ENCODE peak calls at places on chromosomes 3 and 15, in ten cellular contexts. One of them, this sample, is unnamed.

GRCh38 chr15:69414702-69415161 is 583 bp downstream of the KIF23 start:
- DNase-seq in GM12878: no peak
- DNase-seq in left ventricle myocardium inferior: no peak
- DNase-seq in left lung: no peak
- DNase-seq in mucosa of descending colon: peak; percentile 17
- DNase-seq in astrocyte: peak; percentile 91
- DNase-seq in GM23248: peak; percentile 95
- DNase-seq in heart left ventricle: no peak
- DNase-seq in small intestine: peak; percentile 15
- DNase-seq in adrenal gland: no peak
- DNase-seq in this sample: peak; percentile 93

GRCh38 chr3:27880969-27881892 is 159.1 kb upstream of the EOMES start:
- DNase-seq in left ventricle myocardium inferior: no peak
- DNase-seq in adrenal gland: no peak
- DNase-seq in small intestine: peak; percentile 56
- DNase-seq in mucosa of descending colon: peak; percentile 38
- DNase-seq in heart left ventricle: no peak
- DNase-seq in astrocyte: no peak
- DNase-seq in GM12878: peak; percentile 11
- DNase-seq in GM23248: no peak
- DNase-seq in left lung: no peak
- DNase-seq in this sample: no peak

GRCh38 chr15:53759333-53759975 is at the start of gene WDR72:
- DNase-seq in mucosa of descending colon: peak; percentile 9
- DNase-seq in small intestine: peak; percentile 37
- DNase-seq in astrocyte: no peak
- DNase-seq in GM23248: no peak
- DNase-seq in heart left ventricle: no peak
- DNase-seq in adrenal gland: no peak
- DNase-seq in left ventricle myocardium inferior: no peak
- DNase-seq in GM12878: no peak
- DNase-seq in left lung: peak; percentile 79
- DNase-seq in this sample: no peak

GRCh38 chr3:65006300-65006739 is 318.5 kb upstream of the ADAMTS9 start:
- DNase-seq in GM12878: no peak
- DNase-seq in left ventricle myocardium inferior: no peak
- DNase-seq in heart left ventricle: no peak
- DNase-seq in small intestine: no peak
- DNase-seq in adrenal gland: no peak
- DNase-seq in left lung: no peak
- DNase-seq in astrocyte: peak; percentile 72
- DNase-seq in GM23248: peak; percentile 23
- DNase-seq in mucosa of descending colon: no peak
- DNase-seq in this sample: peak; percentile 67

GRCh38 chr15:80405970-80406369 is 1.8 kb downstream of the ARNT2 start:
- DNase-seq in GM12878: no peak
- DNase-seq in GM23248: no peak
- DNase-seq in astrocyte: no peak
- DNase-seq in heart left ventricle: no peak
- DNase-seq in left lung: no peak
- DNase-seq in mucosa of descending colon: no peak
- DNase-seq in small intestine: no peak
- DNase-seq in left ventricle myocardium inferior: no peak
- DNase-seq in adrenal gland: no peak
- DNase-seq in this sample: no peak

GRCh38 chr3:169694117-169694516 is 30.6 kb upstream of the MECOM start:
- DNase-seq in GM23248: no peak
- DNase-seq in astrocyte: peak; percentile 8
- DNase-seq in small intestine: no peak
- DNase-seq in GM12878: no peak
- DNase-seq in left ventricle myocardium inferior: no peak
- DNase-seq in left lung: no peak
- DNase-seq in heart left ventricle: no peak
- DNase-seq in mucosa of descending colon: no peak
- DNase-seq in adrenal gland: no peak
- DNase-seq in this sample: no peak

GRCh38 chr3:111073186-111073585 is 1.6 kb downstream of the NECTIN3 start:
- DNase-seq in astrocyte: peak; percentile 41
- DNase-seq in adrenal gland: no peak
- DNase-seq in GM12878: no peak
- DNase-seq in left ventricle myocardium inferior: no peak
- DNase-seq in GM23248: peak; percentile 78
- DNase-seq in heart left ventricle: no peak
- DNase-seq in left lung: no peak
- DNase-seq in small intestine: peak; percentile 40
- DNase-seq in mucosa of descending colon: no peak
- DNase-seq in this sample: peak; percentile 62

GRCh38 chr3:98532275-98532637 is 478 bp downstream of the GPR15 start:
- DNase-seq in adrenal gland: no peak
- DNase-seq in heart left ventricle: no peak
- DNase-seq in GM23248: no peak
- DNase-seq in astrocyte: no peak
- DNase-seq in GM12878: no peak
- DNase-seq in left ventricle myocardium inferior: no peak
- DNase-seq in left lung: no peak
- DNase-seq in small intestine: no peak
- DNase-seq in mucosa of descending colon: no peak
- DNase-seq in this sample: no peak

GRCh38 chr15:45550436-45550835 is 27.9 kb upstream of the SLC30A4 start:
- DNase-seq in left lung: no peak
- DNase-seq in small intestine: no peak
- DNase-seq in mucosa of descending colon: no peak
- DNase-seq in GM12878: no peak
- DNase-seq in astrocyte: peak; percentile 22
- DNase-seq in heart left ventricle: no peak
- DNase-seq in GM23248: peak; percentile 71
- DNase-seq in adrenal gland: no peak
- DNase-seq in left ventricle myocardium inferior: no peak
- DNase-seq in this sample: peak; percentile 43

GRCh38 chr3:30167511-30168135 is 438.8 kb upstream of the TGFBR2 start:
- DNase-seq in mucosa of descending colon: no peak
- DNase-seq in left lung: no peak
- DNase-seq in astrocyte: peak; percentile 52
- DNase-seq in small intestine: no peak
- DNase-seq in GM12878: no peak
- DNase-seq in heart left ventricle: no peak
- DNase-seq in GM23248: peak; percentile 47
- DNase-seq in left ventricle myocardium inferior: no peak
- DNase-seq in adrenal gland: no peak
- DNase-seq in this sample: no peak

GRCh38 chr3:38588276-38588971 is 61.1 kb downstream of the SCN5A start:
- DNase-seq in small intestine: no peak
- DNase-seq in adrenal gland: peak; percentile 7
- DNase-seq in left ventricle myocardium inferior: peak; percentile 65
- DNase-seq in GM23248: no peak
- DNase-seq in GM12878: no peak
- DNase-seq in mucosa of descending colon: no peak
- DNase-seq in astrocyte: no peak
- DNase-seq in heart left ventricle: peak; percentile 78
- DNase-seq in left lung: peak; percentile 58
- DNase-seq in this sample: no peak

GRCh38 chr15:78100886-78101285 is 8.5 kb downstream of the SH2D7 start:
- DNase-seq in small intestine: no peak
- DNase-seq in left ventricle myocardium inferior: no peak
- DNase-seq in heart left ventricle: no peak
- DNase-seq in GM23248: no peak
- DNase-seq in left lung: peak; percentile 27
- DNase-seq in mucosa of descending colon: no peak
- DNase-seq in GM12878: no peak
- DNase-seq in astrocyte: no peak
- DNase-seq in adrenal gland: no peak
- DNase-seq in this sample: no peak

GRCh38 chr3:39707314-39707909 is 102.0 kb upstream of the MYRIP start:
- DNase-seq in GM12878: no peak
- DNase-seq in small intestine: peak; percentile 27
- DNase-seq in GM23248: peak; percentile 67
- DNase-seq in adrenal gland: peak; percentile 17
- DNase-seq in astrocyte: peak; percentile 13
- DNase-seq in left lung: no peak
- DNase-seq in mucosa of descending colon: peak; percentile 42
- DNase-seq in left ventricle myocardium inferior: no peak
- DNase-seq in heart left ventricle: no peak
- DNase-seq in this sample: peak; percentile 80

GRCh38 chr15:101126618-101127502 is 125.0 kb downstream of the CHSY1 start:
- DNase-seq in left lung: peak; percentile 13
- DNase-seq in small intestine: no peak
- DNase-seq in mucosa of descending colon: no peak
- DNase-seq in astrocyte: peak; percentile 64
- DNase-seq in heart left ventricle: no peak
- DNase-seq in left ventricle myocardium inferior: no peak
- DNase-seq in adrenal gland: no peak
- DNase-seq in GM12878: no peak
- DNase-seq in GM23248: peak; percentile 80
- DNase-seq in this sample: peak; percentile 60

GRCh38 chr3:159548675-159549335 is 439.8 kb upstream of the IL12A start:
- DNase-seq in heart left ventricle: no peak
- DNase-seq in GM23248: peak; percentile 43
- DNase-seq in small intestine: no peak
- DNase-seq in left lung: no peak
- DNase-seq in adrenal gland: no peak
- DNase-seq in GM12878: no peak
- DNase-seq in mucosa of descending colon: no peak
- DNase-seq in astrocyte: peak; percentile 82
- DNase-seq in left ventricle myocardium inferior: no peak
- DNase-seq in this sample: peak; percentile 3

GRCh38 chr15:37877851-37878577 is 56.4 kb upstream of the TMCO5A start:
- DNase-seq in small intestine: no peak
- DNase-seq in left ventricle myocardium inferior: no peak
- DNase-seq in mucosa of descending colon: no peak
- DNase-seq in GM12878: no peak
- DNase-seq in heart left ventricle: no peak
- DNase-seq in left lung: no peak
- DNase-seq in GM23248: peak; percentile 83
- DNase-seq in astrocyte: peak; percentile 82
- DNase-seq in adrenal gland: no peak
- DNase-seq in this sample: peak; percentile 88

GRCh38 chr3:17033516-17034168 is 148.9 kb downstream of the PLCL2 start:
- DNase-seq in mucosa of descending colon: no peak
- DNase-seq in astrocyte: peak; percentile 14
- DNase-seq in GM23248: peak; percentile 47
- DNase-seq in heart left ventricle: no peak
- DNase-seq in GM12878: no peak
- DNase-seq in small intestine: no peak
- DNase-seq in left lung: no peak
- DNase-seq in left ventricle myocardium inferior: no peak
- DNase-seq in adrenal gland: no peak
- DNase-seq in this sample: no peak

DNA sequence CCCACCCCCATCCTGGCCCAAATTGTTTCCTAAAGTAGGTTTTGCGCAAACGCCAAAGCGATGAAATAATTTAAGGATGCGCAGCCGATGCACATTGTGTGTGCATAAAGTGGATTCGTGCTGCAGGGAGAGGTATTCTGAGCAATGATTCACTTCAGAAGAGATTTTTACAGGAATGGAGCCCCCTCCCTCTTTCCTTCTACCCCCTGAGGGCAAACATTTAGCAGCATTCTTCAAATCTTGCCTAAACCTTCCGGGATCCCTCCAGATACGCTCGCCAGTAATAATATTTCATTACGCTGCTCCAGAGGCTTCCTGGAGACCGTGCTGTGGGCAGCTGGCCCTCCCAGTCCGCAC is 14.6 kb downstream of the ZIC4 start:
- DNase-seq in astrocyte: no peak
- DNase-seq in left ventricle myocardium inferior: no peak
- DNase-seq in adrenal gland: no peak
- DNase-seq in GM12878: no peak
- DNase-seq in mucosa of descending colon: no peak
- DNase-seq in GM23248: no peak
- DNase-seq in left lung: no peak
- DNase-seq in small intestine: no peak
- DNase-seq in heart left ventricle: no peak
- DNase-seq in this sample: no peak
- H3K4me3 ChIP-seq in astrocyte: peak overlapping the region; percentile 71
- H3K4me3 ChIP-seq in left ventricle myocardium inferior: peak overlapping the region; percentile 60
- H3K4me3 ChIP-seq in adrenal gland: no peak overlapping the region
- H3K4me3 ChIP-seq in GM12878: no peak overlapping the region
- H3K4me3 ChIP-seq in mucosa of descending colon: no peak overlapping the region
- H3K4me3 ChIP-seq in GM23248: peak overlapping the region; percentile 96
- H3K4me3 ChIP-seq in left lung: no peak overlapping the region
- H3K4me3 ChIP-seq in small intestine: no peak overlapping the region
- H3K4me3 ChIP-seq in heart left ventricle: no peak overlapping the region
- H3K4me3 ChIP-seq in this sample: peak overlapping the region; percentile 67

GRCh38 chr3:127790580-127791183 is 31.6 kb downstream of the MGLL start:
- DNase-seq in astrocyte: no peak
- DNase-seq in adrenal gland: no peak
- DNase-seq in GM12878: no peak
- DNase-seq in left ventricle myocardium inferior: no peak
- DNase-seq in heart left ventricle: no peak
- DNase-seq in small intestine: no peak
- DNase-seq in left lung: no peak
- DNase-seq in mucosa of descending colon: no peak
- DNase-seq in GM23248: no peak
- DNase-seq in this sample: no peak
- H3K4me1 ChIP-seq in astrocyte: peaks cover 39% of the 10 kb centered on the region
- H3K4me1 ChIP-seq in adrenal gland: peaks cover 24% of the 10 kb centered on the region
- H3K4me1 ChIP-seq in GM12878: peaks cover 13% of the 10 kb centered on the region
- H3K4me1 ChIP-seq in left ventricle myocardium inferior: peaks cover 86% of the 10 kb centered on the region
- H3K4me1 ChIP-seq in heart left ventricle: peaks cover 76% of the 10 kb centered on the region
- H3K4me1 ChIP-seq in small intestine: peaks cover under 1% of the 10 kb centered on the region
- H3K4me1 ChIP-seq in left lung: peaks cover 46% of the 10 kb centered on the region
- H3K4me1 ChIP-seq in mucosa of descending colon: peaks cover 40% of the 10 kb centered on the region
- H3K4me1 ChIP-seq in GM23248: peaks cover 47% of the 10 kb centered on the region
- H3K4me1 ChIP-seq in this sample: peaks cover 55% of the 10 kb centered on the region

DNA sequence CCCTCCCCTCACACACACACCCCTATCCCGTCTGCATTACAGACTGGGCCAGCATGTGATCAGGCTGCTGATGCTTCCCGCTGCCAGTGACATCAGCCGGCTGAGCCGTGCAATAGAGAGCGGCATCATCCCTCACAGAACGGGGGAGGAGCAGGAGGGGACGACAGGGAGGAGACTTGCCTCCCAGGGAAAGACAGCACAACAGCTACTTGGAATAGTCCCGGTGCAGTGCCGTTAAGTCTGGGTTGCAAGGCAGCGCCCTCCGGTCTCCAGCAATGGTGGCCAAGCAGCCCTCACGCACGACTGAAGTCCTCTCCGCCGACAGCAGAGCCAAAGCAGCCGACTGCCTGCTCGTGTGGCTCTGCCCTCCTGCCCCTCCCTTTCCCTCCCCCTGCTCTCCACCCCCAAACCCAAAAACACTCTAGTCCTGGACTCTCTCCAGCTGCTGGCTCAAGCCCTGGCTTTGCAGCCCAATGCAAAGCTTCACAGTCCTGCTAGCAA is 31.5 kb upstream of the RPS17 start:
- DNase-seq in mucosa of descending colon: peak; percentile 34
- DNase-seq in GM12878: no peak
- DNase-seq in small intestine: no peak
- DNase-seq in left lung: peak; percentile 60
- DNase-seq in left ventricle myocardium inferior: peak; percentile 53
- DNase-seq in GM23248: peak; percentile 94
- DNase-seq in astrocyte: peak; percentile 75
- DNase-seq in heart left ventricle: peak; percentile 66
- DNase-seq in adrenal gland: peak; percentile 52
- DNase-seq in this sample: peak; percentile 81
- H3K4me3 ChIP-seq in mucosa of descending colon: no peak overlapping the region
- H3K4me3 ChIP-seq in GM12878: no peak overlapping the region
- H3K4me3 ChIP-seq in small intestine: no peak overlapping the region
- H3K4me3 ChIP-seq in left lung: peak overlapping the region; percentile 7
- H3K4me3 ChIP-seq in left ventricle myocardium inferior: peak overlapping the region; percentile 63
- H3K4me3 ChIP-seq in GM23248: peak overlapping the region; percentile 71
- H3K4me3 ChIP-seq in astrocyte: peak overlapping the region; percentile 53
- H3K4me3 ChIP-seq in heart left ventricle: peak overlapping the region; percentile 48
- H3K4me3 ChIP-seq in adrenal gland: no peak overlapping the region
- H3K4me3 ChIP-seq in this sample: peak overlapping the region; percentile 86

GRCh38 chr15:40006646-40007045 is 32.3 kb downstream of the SRP14 start:
- DNase-seq in left lung: no peak
- DNase-seq in GM12878: no peak
- DNase-seq in left ventricle myocardium inferior: no peak
- DNase-seq in heart left ventricle: no peak
- DNase-seq in small intestine: no peak
- DNase-seq in astrocyte: peak; percentile 89
- DNase-seq in adrenal gland: no peak
- DNase-seq in GM23248: peak; percentile 83
- DNase-seq in mucosa of descending colon: no peak
- DNase-seq in this sample: peak; percentile 81
- H3K4me1 ChIP-seq in left lung: no peaks in the 10 kb centered on the region
- H3K4me1 ChIP-seq in GM12878: no peaks in the 10 kb centered on the region
- H3K4me1 ChIP-seq in left ventricle myocardium inferior: no peaks in the 10 kb centered on the region
- H3K4me1 ChIP-seq in heart left ventricle: no peaks in the 10 kb centered on the region
- H3K4me1 ChIP-seq in small intestine: no peaks in the 10 kb centered on the region
- H3K4me1 ChIP-seq in astrocyte: peaks cover 24% of the 10 kb centered on the region
- H3K4me1 ChIP-seq in adrenal gland: no peaks in the 10 kb centered on the region
- H3K4me1 ChIP-seq in GM23248: peaks cover 50% of the 10 kb centered on the region
- H3K4me1 ChIP-seq in mucosa of descending colon: no peaks in the 10 kb centered on the region
- H3K4me1 ChIP-seq in this sample: peaks cover 16% of the 10 kb centered on the region

This sample was measured in adipocyte.